ENCODE peak calls at places on chromosomes 16 and 17, in six cellular contexts. One of them, this sample, is unnamed.

GRCh38 chr17:61478026-61478789 is 26.0 kb downstream of the TBX4 start:
- DNase-seq in stimulated activated CD4-positive, alpha-beta T cell treated with anti-CD3 and anti-CD28 coated beads, Interleukin-1b, Interleukin-23, amount 100 ng/mL, for 1 hour: no peak
- DNase-seq in fibroblast of pulmonary artery: no peak
- DNase-seq in CD8-positive, alpha-beta T cell: no peak
- DNase-seq in left cardiac atrium: no peak
- DNase-seq in fibroblast of mammary gland: no peak
- DNase-seq in this sample: no peak

GRCh38 chr17:79410681-79411080 is 200.2 kb downstream of the RBFOX3 start:
- DNase-seq in fibroblast of mammary gland: no peak
- DNase-seq in fibroblast of pulmonary artery: no peak
- DNase-seq in CD8-positive, alpha-beta T cell: no peak
- DNase-seq in stimulated activated CD4-positive, alpha-beta T cell treated with anti-CD3 and anti-CD28 coated beads, Interleukin-1b, Interleukin-23, amount 100 ng/mL, for 1 hour: no peak
- DNase-seq in left cardiac atrium: no peak
- DNase-seq in this sample: no peak

GRCh38 chr17:79388556-79389295 is 222.1 kb downstream of the RBFOX3 start:
- DNase-seq in fibroblast of mammary gland: peak
- DNase-seq in left cardiac atrium: peak
- DNase-seq in fibroblast of pulmonary artery: peak
- DNase-seq in CD8-positive, alpha-beta T cell: no peak
- DNase-seq in stimulated activated CD4-positive, alpha-beta T cell treated with anti-CD3 and anti-CD28 coated beads, Interleukin-1b, Interleukin-23, amount 100 ng/mL, for 1 hour: no peak
- DNase-seq in this sample: no peak

GRCh38 chr17:58231644-58232043 is 6.7 kb upstream of the LPO start:
- DNase-seq in CD8-positive, alpha-beta T cell: no peak
- DNase-seq in fibroblast of mammary gland: peak
- DNase-seq in fibroblast of pulmonary artery: no peak
- DNase-seq in left cardiac atrium: no peak
- DNase-seq in stimulated activated CD4-positive, alpha-beta T cell treated with anti-CD3 and anti-CD28 coated beads, Interleukin-1b, Interleukin-23, amount 100 ng/mL, for 1 hour: no peak
- DNase-seq in this sample: no peak

GRCh38 chr16:84841787-84842300 is 22.1 kb downstream of the CRISPLD2 start:
- DNase-seq in stimulated activated CD4-positive, alpha-beta T cell treated with anti-CD3 and anti-CD28 coated beads, Interleukin-1b, Interleukin-23, amount 100 ng/mL, for 1 hour: no peak
- DNase-seq in CD8-positive, alpha-beta T cell: no peak
- DNase-seq in fibroblast of mammary gland: no peak
- DNase-seq in fibroblast of pulmonary artery: no peak
- DNase-seq in left cardiac atrium: no peak
- DNase-seq in this sample: peak

GRCh38 chr17:44733753-44734152 is 25.0 kb upstream of the ADAM11 start:
- DNase-seq in stimulated activated CD4-positive, alpha-beta T cell treated with anti-CD3 and anti-CD28 coated beads, Interleukin-1b, Interleukin-23, amount 100 ng/mL, for 1 hour: no peak
- DNase-seq in CD8-positive, alpha-beta T cell: no peak
- DNase-seq in fibroblast of mammary gland: peak
- DNase-seq in fibroblast of pulmonary artery: peak
- DNase-seq in left cardiac atrium: no peak
- DNase-seq in this sample: peak

GRCh38 chr16:85164838-85165516 is 52.7 kb upstream of the CIBAR2 start:
- DNase-seq in left cardiac atrium: no peak
- DNase-seq in fibroblast of mammary gland: no peak
- DNase-seq in fibroblast of pulmonary artery: no peak
- DNase-seq in stimulated activated CD4-positive, alpha-beta T cell treated with anti-CD3 and anti-CD28 coated beads, Interleukin-1b, Interleukin-23, amount 100 ng/mL, for 1 hour: no peak
- DNase-seq in CD8-positive, alpha-beta T cell: no peak
- DNase-seq in this sample: no peak

GRCh38 chr17:78291944-78292910 is 60.8 kb downstream of the TMEM235 start:
- DNase-seq in stimulated activated CD4-positive, alpha-beta T cell treated with anti-CD3 and anti-CD28 coated beads, Interleukin-1b, Interleukin-23, amount 100 ng/mL, for 1 hour: no peak
- DNase-seq in CD8-positive, alpha-beta T cell: no peak
- DNase-seq in fibroblast of mammary gland: no peak
- DNase-seq in left cardiac atrium: no peak
- DNase-seq in fibroblast of pulmonary artery: no peak
- DNase-seq in this sample: no peak

GRCh38 chr16:3012828-3013420 is at the start of gene CLDN9:
- DNase-seq in stimulated activated CD4-positive, alpha-beta T cell treated with anti-CD3 and anti-CD28 coated beads, Interleukin-1b, Interleukin-23, amount 100 ng/mL, for 1 hour: no peak
- DNase-seq in fibroblast of pulmonary artery: no peak
- DNase-seq in fibroblast of mammary gland: no peak
- DNase-seq in left cardiac atrium: no peak
- DNase-seq in CD8-positive, alpha-beta T cell: no peak
- DNase-seq in this sample: no peak

GRCh38 chr16:77190478-77191258 is at the start of gene MON1B:
- DNase-seq in left cardiac atrium: peak
- DNase-seq in CD8-positive, alpha-beta T cell: peak
- DNase-seq in stimulated activated CD4-positive, alpha-beta T cell treated with anti-CD3 and anti-CD28 coated beads, Interleukin-1b, Interleukin-23, amount 100 ng/mL, for 1 hour: peak
- DNase-seq in fibroblast of pulmonary artery: peak
- DNase-seq in fibroblast of mammary gland: peak
- DNase-seq in this sample: peak

GRCh38 chr16:49350265-49351103 is 23.1 kb upstream of the C16orf78 start:
- DNase-seq in fibroblast of pulmonary artery: peak
- DNase-seq in CD8-positive, alpha-beta T cell: peak
- DNase-seq in stimulated activated CD4-positive, alpha-beta T cell treated with anti-CD3 and anti-CD28 coated beads, Interleukin-1b, Interleukin-23, amount 100 ng/mL, for 1 hour: peak
- DNase-seq in fibroblast of mammary gland: peak
- DNase-seq in left cardiac atrium: peak
- DNase-seq in this sample: peak

GRCh38 chr16:83365166-83365565 is 442.6 kb upstream of the HSBP1 start:
- DNase-seq in fibroblast of mammary gland: peak
- DNase-seq in fibroblast of pulmonary artery: peak
- DNase-seq in CD8-positive, alpha-beta T cell: no peak
- DNase-seq in left cardiac atrium: no peak
- DNase-seq in stimulated activated CD4-positive, alpha-beta T cell treated with anti-CD3 and anti-CD28 coated beads, Interleukin-1b, Interleukin-23, amount 100 ng/mL, for 1 hour: no peak
- DNase-seq in this sample: peak